ENCODE peak calls at places on chromosome 21, in eight cellular contexts. H is activated CD4-positive, alpha-beta T cell treated with anti-CD3 and anti-CD28 coated beads for 4 hours; G is nephron progenitor cell; D is NCI-H510A; K is mucosa of descending colon; T is stimulated activated CD8-positive, alpha-beta memory T cell treated with anti-CD3 and anti-CD28 coated beads, Interleukin-4, amount 100 ng/mL, for 24 hours; V is psoas muscle; M is EL. E is an unnamed sample.
A peak's percentile ranks its signal among the peaks of the same experiment; 100 is the strongest.

GRCh38 chr21:41640756-41641509 is 125.9 kb downstream of the RIPK4 start:
- DNase-seq in H (no peak), G (no peak), D (no peak), K (no peak), T (no peak), V (peak; percentile 27), M (peak; percentile 87), E (peak; percentile 64)

GRCh38 chr21:22556829-22557228 is 1558.6 kb downstream of the NCAM2 start:
- DNase-seq in H (no peak), G (no peak), D (no peak), K (no peak), T (no peak), V (no peak), M (no peak), E (no peak)

GRCh38 chr21:41477641-41478318 is 30.2 kb downstream of the TMPRSS2 start:
- DNase-seq in H (no peak), G (no peak), D (peak; percentile 39), K (no peak), T (no peak), V (no peak), M (no peak), E (no peak)

GRCh38 chr21:33966324-33966949 is 50.8 kb upstream of the ATP5PO start:
- DNase-seq in H (no peak), G (no peak), D (no peak), K (no peak), T (no peak), V (no peak), M (no peak), E (no peak)

GRCh38 chr21:38323721-38324591 is 67.2 kb downstream of the KCNJ15 start:
- DNase-seq in H (no peak), G (peak; percentile 10), D (peak; percentile 10), K (no peak), T (no peak), V (no peak), M (peak; percentile 90), E (peak; percentile 97)

GRCh38 chr21:42675403-42675802 is 22.0 kb downstream of the PDE9A start:
- DNase-seq in H (no peak), G (no peak), D (no peak), K (no peak), T (no peak), V (no peak), M (no peak), E (no peak)

GRCh38 chr21:36859744-36860501 is 106.5 kb downstream of the HLCS start:
- DNase-seq in H (no peak), G (peak; percentile 52), D (no peak), K (peak; percentile 89), T (peak; percentile 7), V (peak; percentile 72), M (peak; percentile 79), E (peak; percentile 8)

GRCh38 chr21:31222142-31222541 is 121.9 kb downstream of the TIAM1 start:
- DNase-seq in H (no peak), G (no peak), D (no peak), K (no peak), T (no peak), V (no peak), M (no peak), E (no peak)

GRCh38 chr21:43984905-43985689 is 27.0 kb upstream of the TRAPPC10 start:
- DNase-seq in H (no peak), G (no peak), D (no peak), K (peak; percentile 27), T (no peak), V (no peak), M (no peak), E (peak; percentile 6)

GRCh38 chr21:44332383-44332782 is 6.8 kb downstream of the CFAP410 start:
- DNase-seq in H (no peak), G (no peak), D (no peak), K (no peak), T (no peak), V (no peak), M (no peak), E (no peak)

GRCh38 chr21:25171438-25171837 is 435.8 kb downstream of the MRPL39 start:
- DNase-seq in H (no peak), G (no peak), D (no peak), K (no peak), T (no peak), V (no peak), M (peak; percentile 21), E (peak; percentile 45)

GRCh38 chr21:25806053-25806452 is 71.3 kb downstream of the GABPA start:
- DNase-seq in H (no peak), G (no peak), D (no peak), K (no peak), T (no peak), V (no peak), M (peak; percentile 3), E (no peak)

GRCh38 chr21:32207096-32207716 is 71.6 kb downstream of the MIS18A start:
- DNase-seq in H (no peak), G (no peak), D (no peak), K (no peak), T (no peak), V (no peak), M (no peak), E (no peak)

GRCh38 chr21:31660134-31660565 is 657 bp downstream of the SOD1 start:
- DNase-seq in H (no peak), G (peak; percentile 69), D (no peak), K (peak; percentile 73), T (no peak), V (no peak), M (peak; percentile 46), E (no peak)

GRCh38 chr21:32674731-32675130 is 53.1 kb downstream of the SYNJ1 start:
- DNase-seq in H (no peak), G (no peak), D (no peak), K (no peak), T (no peak), V (no peak), M (no peak), E (no peak)

GRCh38 chr21:45880097-45881068 is 101.2 kb upstream of the COL6A1 start:
- DNase-seq in H (peak; percentile 77), G (peak; percentile 79), D (no peak), K (peak; percentile 60), T (peak; percentile 58), V (peak; percentile 56), M (peak; percentile 82), E (peak; percentile 62)

GRCh38 chr21:38170283-38170682 is 86.5 kb upstream of the KCNJ15 start:
- DNase-seq in H (peak; percentile 2), G (peak; percentile 23), D (no peak), K (no peak), T (no peak), V (no peak), M (peak; percentile 48), E (peak; percentile 25)

GRCh38 chr21:19322360-19322759 is 918.8 kb upstream of the TMPRSS15 start:
- DNase-seq in H (no peak), G (no peak), D (no peak), K (no peak), T (no peak), V (no peak), M (no peak), E (no peak)

GRCh38 chr21:35394049-35394448 is 344.9 kb upstream of the RUNX1 start:
- DNase-seq in H (no peak), G (no peak), D (no peak), K (no peak), T (no peak), V (no peak), M (no peak), E (no peak)

GRCh38 chr21:21952566-21952965 is 954.4 kb downstream of the NCAM2 start:
- DNase-seq in H (no peak), G (no peak), D (no peak), K (no peak), T (no peak), V (no peak), M (no peak), E (no peak)

GRCh38 chr21:45615145-45615711 is 28.3 kb upstream of the PCBP3 start:
- DNase-seq in H (peak; percentile 88), G (no peak), D (no peak), K (peak; percentile 82), T (peak; percentile 69), V (no peak), M (no peak), E (no peak)

GRCh38 chr21:45920824-45921600 is 60.6 kb upstream of the COL6A1 start:
- DNase-seq in H (no peak), G (no peak), D (no peak), K (no peak), T (no peak), V (no peak), M (peak; percentile 23), E (peak; percentile 17)

GRCh38 chr21:28426545-28426944 is 566.1 kb downstream of the LTN1 start:
- DNase-seq in H (no peak), G (no peak), D (no peak), K (no peak), T (no peak), V (no peak), M (no peak), E (no peak)

GRCh38 chr21:29130234-29130993 is at the start of gene MAP3K7CL:
- DNase-seq in H (no peak), G (no peak), D (no peak), K (peak; percentile 56), T (no peak), V (peak; percentile 79), M (peak; percentile 100), E (peak; percentile 100)

GRCh38 chr21:42592156-42592820 is 61.1 kb upstream of the PDE9A start:
- DNase-seq in H (no peak), G (no peak), D (no peak), K (no peak), T (no peak), V (no peak), M (no peak), E (no peak)

GRCh38 chr21:32412998-32413504 is 545 bp downstream of the EVA1C start:
- DNase-seq in H (no peak), G (peak; percentile 8), D (no peak), K (peak; percentile 83), T (peak; percentile 12), V (peak; percentile 39), M (peak; percentile 23), E (no peak)

GRCh38 chr21:38277501-38278111 is 20.8 kb downstream of the KCNJ15 start:
- DNase-seq in H (no peak), G (no peak), D (no peak), K (no peak), T (no peak), V (peak; percentile 35), M (peak; percentile 98), E (peak; percentile 99)

GRCh38 chr21:37815893-37816292 is 100.4 kb downstream of the KCNJ6 start:
- DNase-seq in H (no peak), G (no peak), D (no peak), K (no peak), T (no peak), V (no peak), M (no peak), E (no peak)

GRCh38 chr21:28252923-28253322 is 739.8 kb downstream of the LTN1 start:
- DNase-seq in H (no peak), G (no peak), D (no peak), K (no peak), T (no peak), V (no peak), M (peak; percentile 38), E (peak; percentile 35)